ENCODE peak calls at places on chromosomes 6 and 20, in seven cellular contexts. W is astrocyte, R is endothelial cell of umbilical vein, T is uterus, S is OCI-LY7, O is psoas muscle, Y is A549. K is an unnamed sample.

GRCh38 chr6:89411269-89412070 is 603 bp downstream of the RRAGD start:
- DNase-seq in W (no peak), R (no peak), T (peak; percentile 22), S (peak; percentile 53), O (peak; percentile 88), Y (no peak), K (peak; percentile 25)

GRCh38 chr6:167543602-167544506 is 219.0 kb downstream of the TTLL2 start:
- DNase-seq in W (peak; percentile 6), R (peak; percentile 62), T (peak; percentile 70), S (no peak), O (peak; percentile 79), Y (no peak), K (no peak)

GRCh38 chr6:154786144-154786868 is 53.1 kb downstream of the SCAF8 start:
- DNase-seq in W (no peak), R (no peak), T (no peak), S (no peak), O (no peak), Y (no peak), K (no peak)

GRCh38 chr20:64279826-64280459 is 24.4 kb downstream of the PCMTD2 start:
- DNase-seq in W (no peak), R (no peak), T (no peak), S (no peak), O (no peak), Y (no peak), K (no peak)

GRCh38 chr6:33128318-33128717 is 52.5 kb downstream of the HLA-DPB1 start:
- DNase-seq in W (no peak), R (no peak), T (no peak), S (no peak), O (no peak), Y (no peak), K (no peak)

GRCh38 chr6:38604700-38605099 is 35.0 kb downstream of the BTBD9 start:
- DNase-seq in W (peak; percentile 35), R (no peak), T (no peak), S (no peak), O (no peak), Y (no peak), K (no peak)

GRCh38 chr20:56872620-56873458 is 243.7 kb downstream of the TFAP2C start:
- DNase-seq in W (no peak), R (no peak), T (no peak), S (no peak), O (no peak), Y (no peak), K (no peak)

GRCh38 chr6:2708456-2708855 is 42.3 kb downstream of the MYLK4 start:
- DNase-seq in W (no peak), R (no peak), T (no peak), S (no peak), O (no peak), Y (no peak), K (no peak)

GRCh38 chr6:77458421-77458820 is 4.9 kb downstream of the HTR1B start:
- DNase-seq in W (no peak), R (peak; percentile 76), T (no peak), S (no peak), O (no peak), Y (no peak), K (no peak)

GRCh38 chr20:43681991-43682410 is 15.1 kb downstream of the MYBL2 start:
- DNase-seq in W (no peak), R (no peak), T (no peak), S (peak; percentile 99), O (no peak), Y (no peak), K (no peak)

GRCh38 chr20:18001131-18001921 is 32.5 kb downstream of the MGME1 start:
- DNase-seq in W (peak; percentile 73), R (no peak), T (peak; percentile 55), S (no peak), O (peak; percentile 88), Y (no peak), K (no peak)

GRCh38 chr6:164247106-164247505 is 832.6 kb downstream of the QKI start:
- DNase-seq in W (peak; percentile 61), R (no peak), T (no peak), S (no peak), O (no peak), Y (no peak), K (no peak)

GRCh38 chr6:98827295-98828159 is 6.8 kb upstream of the POU3F2 start:
- DNase-seq in W (no peak), R (no peak), T (no peak), S (no peak), O (no peak), Y (no peak), K (no peak)

GRCh38 chr20:53660078-53660909 is 66.7 kb upstream of the ZNF217 start:
- DNase-seq in W (no peak), R (peak; percentile 22), T (peak; percentile 48), S (peak; percentile 41), O (peak; percentile 58), Y (peak; percentile 36), K (peak; percentile 60)

GRCh38 chr20:46879386-46879785 is 15.3 kb upstream of the EYA2 start:
- DNase-seq in W (no peak), R (no peak), T (no peak), S (no peak), O (no peak), Y (no peak), K (no peak)
- TF ChIP-seq CTCF in W (no peak), R (no peak), T (no peak), S (no peak), O (no peak), Y (no peak), K (no peak)

DNA sequence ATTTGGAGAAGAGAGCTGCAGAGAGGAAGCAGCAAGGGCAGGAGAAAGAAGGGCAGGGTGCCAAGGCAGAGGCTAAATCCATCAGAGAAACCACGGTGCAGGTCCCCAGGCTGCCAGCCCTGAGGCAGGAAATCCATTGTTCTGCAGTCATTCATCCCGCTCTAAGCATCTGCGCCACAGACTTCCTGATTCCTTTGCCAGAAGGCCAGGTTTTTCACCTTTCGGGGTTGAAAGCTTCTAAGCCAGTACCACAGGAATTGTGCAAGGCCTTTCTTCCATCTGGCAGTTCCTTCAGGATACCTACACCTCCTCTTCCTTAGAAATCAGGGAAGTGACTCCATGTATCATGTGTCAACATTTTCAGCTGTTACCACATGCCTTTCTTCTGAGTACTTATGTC is 45.6 kb downstream of the ADGRF5 start:
- DNase-seq in W (peak; percentile 99), R (peak; percentile 97), T (peak; percentile 31), S (no peak), O (no peak), Y (peak; percentile 2), K (peak; percentile 25)
- H3K4me1 ChIP-seq in W (no peaks in the 10 kb centered on the region), R (peaks cover 18% of the 10 kb centered on the region), T (no peaks in the 10 kb centered on the region), S (no peaks in the 10 kb centered on the region), O (no peaks in the 10 kb centered on the region), Y (no peaks in the 10 kb centered on the region), K (no peaks in the 10 kb centered on the region)

DNA sequence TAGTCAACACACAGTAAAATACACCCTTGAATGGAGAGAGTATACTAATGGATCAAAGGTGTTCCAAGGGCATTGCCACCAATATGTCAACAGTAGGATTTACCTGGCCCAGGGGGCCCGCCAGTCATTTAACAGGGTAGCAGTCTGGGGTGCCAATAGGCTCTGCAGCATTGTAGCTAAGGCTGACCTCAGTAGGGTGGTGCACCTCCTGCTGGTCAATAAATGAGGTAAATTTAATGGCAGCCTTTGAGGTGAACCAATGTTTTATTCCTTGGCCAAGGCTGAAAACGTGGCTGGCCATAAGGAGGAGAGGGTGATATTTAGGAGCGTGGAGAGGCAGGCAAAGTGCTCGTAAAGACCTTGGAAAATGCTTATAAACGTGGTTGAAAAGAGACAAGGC is 147.2 kb downstream of the RPS12 start:
- DNase-seq in W (no peak), R (no peak), T (no peak), S (peak; percentile 2), O (no peak), Y (no peak), K (no peak)
- TF ChIP-seq CTCF in W (no peak), R (no peak), T (no peak), S (peak; percentile 38), O (peak; percentile 15), Y (no peak), K (no peak)

GRCh38 chr6:14711056-14711703 is 534.7 kb upstream of the JARID2 start:
- DNase-seq in W (peak; percentile 88), R (no peak), T (no peak), S (peak; percentile 79), O (no peak), Y (peak; percentile 19), K (peak; percentile 56)

GRCh38 chr6:14710421-14710820 is 535.4 kb upstream of the JARID2 start:
- DNase-seq in W (no peak), R (no peak), T (no peak), S (no peak), O (no peak), Y (no peak), K (no peak)

GRCh38 chr6:14707971-14708465 is 537.9 kb upstream of the JARID2 start:
- DNase-seq in W (no peak), R (no peak), T (no peak), S (no peak), O (no peak), Y (no peak), K (no peak)

GRCh38 chr6:14709900-14710299 is 536.0 kb upstream of the JARID2 start:
- DNase-seq in W (no peak), R (no peak), T (no peak), S (no peak), O (no peak), Y (no peak), K (no peak)

DNA sequence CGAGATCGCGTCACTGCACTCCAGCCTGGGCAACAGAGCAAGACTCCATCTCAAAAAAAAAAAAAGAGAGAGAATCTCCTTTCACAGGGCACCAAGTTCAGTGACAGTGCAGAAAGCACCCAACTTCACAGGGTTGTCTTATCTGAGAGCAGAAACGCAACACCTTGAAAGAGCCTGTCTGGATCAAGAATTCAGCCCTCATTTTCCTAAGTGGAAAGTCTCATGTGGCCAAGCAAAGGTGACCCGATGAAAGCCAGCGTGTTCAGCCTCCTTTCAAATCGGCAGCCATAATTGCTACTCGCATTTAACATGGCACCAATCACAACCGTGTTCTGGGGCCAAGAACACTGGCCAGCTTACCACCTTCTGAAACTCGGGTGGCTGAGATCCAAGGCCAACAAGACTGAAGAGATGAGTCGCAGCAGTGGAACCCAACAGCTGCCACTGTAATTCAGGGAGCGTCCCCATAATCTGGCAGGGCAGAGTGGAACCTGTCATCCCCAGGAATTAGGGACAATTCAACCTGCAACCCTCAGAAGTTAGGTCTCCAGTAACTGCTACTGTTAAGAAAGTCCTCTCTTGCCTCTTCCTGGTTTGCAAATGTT is 536.7 kb upstream of the JARID2 start:
- DNase-seq in W (peak; percentile 35), R (no peak), T (no peak), S (no peak), O (no peak), Y (no peak), K (no peak)
- H3K4me1 ChIP-seq in W (peaks cover 58% of the 10 kb centered on the region), R (no peaks in the 10 kb centered on the region), T (no peaks in the 10 kb centered on the region), S (peaks cover 7% of the 10 kb centered on the region), O (peaks cover 13% of the 10 kb centered on the region), Y (peaks cover 30% of the 10 kb centered on the region), K (no peaks in the 10 kb centered on the region)

DNA sequence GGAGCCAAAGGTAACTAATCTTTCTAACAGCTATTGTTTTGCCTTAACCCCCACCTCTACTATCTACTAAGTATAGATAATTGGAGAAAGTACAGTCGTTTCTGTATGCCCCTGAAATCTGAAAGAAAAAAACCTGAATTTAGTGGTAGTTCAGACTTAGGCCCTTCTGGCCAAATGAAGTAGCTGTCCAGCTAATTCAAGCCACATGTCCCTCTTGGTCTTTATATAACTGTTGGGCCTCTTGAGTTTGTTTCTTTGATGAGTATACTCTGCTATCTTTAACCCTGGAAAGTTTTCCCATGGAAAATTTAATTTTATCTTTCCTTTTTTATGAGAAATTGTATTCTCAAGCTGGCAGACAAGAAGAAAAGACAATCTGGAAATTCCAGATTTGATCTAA is 73.0 kb upstream of the FAM8A1 start:
- DNase-seq in W (no peak), R (no peak), T (no peak), S (no peak), O (no peak), Y (no peak), K (no peak)
- TF ChIP-seq CTCF in W (no peak), R (no peak), T (no peak), S (no peak), O (no peak), Y (no peak), K (no peak)

K was measured in colonic mucosa.